ENCODE peak calls at places on chromosomes 11 and 22, in five cellular contexts. C is GM23338, N is HepG2, B is HCT116, P is suprapubic skin. V is an unnamed sample.

GRCh38 chr22:45296628-45297297 is 12.0 kb downstream of the UPK3A start:
- DNase-seq in C (no peak), N (no peak), B (no peak), P (no peak), V (no peak)

GRCh38 chr11:78564889-78565467 is 9.7 kb downstream of the NARS2 start:
- DNase-seq in C (no peak), N (no peak), B (no peak), P (no peak), V (no peak)

GRCh38 chr11:77107950-77108349 is 5.3 kb downstream of the OMP start:
- DNase-seq in C (no peak), N (peak; percentile 60), B (peak; percentile 36), P (no peak), V (no peak)

GRCh38 chr22:30940655-30941362 is 27.8 kb downstream of the MORC2 start:
- DNase-seq in C (no peak), N (no peak), B (no peak), P (no peak), V (no peak)

GRCh38 chr11:123187670-123188507 is 7.2 kb downstream of the CLMP start:
- DNase-seq in C (no peak), N (no peak), B (no peak), P (no peak), V (no peak)

GRCh38 chr11:73240190-73240781 is 22.2 kb downstream of the P2RY2 start:
- DNase-seq in C (no peak), N (no peak), B (no peak), P (no peak), V (no peak)

GRCh38 chr11:15969281-15969680 is 387.1 kb downstream of the SOX6 start:
- DNase-seq in C (no peak), N (peak; percentile 43), B (no peak), P (no peak), V (no peak)

GRCh38 chr22:45072322-45072903 is 62.6 kb upstream of the PHF21B start:
- DNase-seq in C (peak; percentile 94), N (no peak), B (peak; percentile 77), P (no peak), V (no peak)

GRCh38 chr22:25002241-25002985 is 49.9 kb downstream of the KIAA1671 start:
- DNase-seq in C (no peak), N (peak; percentile 35), B (no peak), P (no peak), V (no peak)

GRCh38 chr11:97860237-97860636 is 1160.5 kb upstream of the CNTN5 start:
- DNase-seq in C (no peak), N (no peak), B (no peak), P (no peak), V (no peak)

GRCh38 chr11:3095712-3096361 is 38.6 kb upstream of the CARS1 start:
- DNase-seq in C (no peak), N (no peak), B (no peak), P (peak; percentile 59), V (peak; percentile 89)

GRCh38 chr11:111299111-111300026 is 1.0 kb downstream of the POU2AF3 start:
- DNase-seq in C (peak; percentile 75), N (peak; percentile 46), B (no peak), P (no peak), V (no peak)

GRCh38 chr22:27866136-27867091 is 52.6 kb downstream of the PITPNB start:
- DNase-seq in C (no peak), N (peak; percentile 43), B (no peak), P (no peak), V (no peak)

GRCh38 chr11:76596652-76597051 is 73.9 kb downstream of the LRRC32 start:
- DNase-seq in C (no peak), N (no peak), B (no peak), P (peak; percentile 60), V (no peak)

GRCh38 chr11:45272701-45273100 is 13.4 kb downstream of the SYT13 start:
- DNase-seq in C (no peak), N (no peak), B (no peak), P (no peak), V (no peak)

GRCh38 chr11:19774817-19775600 is 62.4 kb downstream of the NAV2 start:
- DNase-seq in C (no peak), N (no peak), B (no peak), P (no peak), V (no peak)

DNA sequence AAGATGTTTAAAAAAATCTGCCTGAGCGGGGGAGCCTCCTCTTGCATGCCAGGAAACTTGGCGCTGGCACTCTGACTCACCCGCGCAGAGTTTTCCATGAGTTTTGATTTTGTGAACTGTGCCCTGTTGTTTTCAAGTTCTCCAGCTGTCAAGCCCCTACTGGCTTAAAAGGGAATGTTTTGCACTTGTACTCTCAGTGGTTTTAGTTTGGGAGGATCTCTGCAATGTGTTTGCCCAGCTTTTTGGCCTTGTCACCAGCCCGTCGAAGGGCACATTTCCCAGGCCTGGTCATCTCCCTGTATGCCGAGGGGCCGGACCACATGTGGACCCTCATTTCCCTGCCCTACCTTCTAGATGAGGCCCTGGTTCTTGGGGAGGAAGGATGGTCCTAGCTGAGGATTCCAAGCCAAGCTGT is 12.2 kb downstream of the MRGPRF start:
- DNase-seq in C (peak; percentile 37), N (peak; percentile 57), B (peak; percentile 27), P (peak; percentile 82), V (no peak)
- TF ChIP-seq POLR2AphosphoS5 in C (no peak), N (no peak), B (no peak), P (no peak), V (no peak)

GRCh38 chr11:67435031-67435726 is 2.3 kb downstream of the PTPRCAP start:
- DNase-seq in C (no peak), N (no peak), B (no peak), P (no peak), V (no peak)
- TF ChIP-seq POLR2AphosphoS5 in C (no peak), N (no peak), B (no peak), P (no peak), V (no peak)

GRCh38 chr11:13699870-13700269 is 31.4 kb downstream of the FAR1 start:
- DNase-seq in C (no peak), N (no peak), B (no peak), P (no peak), V (no peak)

GRCh38 chr11:13695886-13696285 is 27.4 kb downstream of the FAR1 start:
- DNase-seq in C (no peak), N (no peak), B (no peak), P (no peak), V (no peak)

GRCh38 chr11:13697710-13698109 is 29.2 kb downstream of the FAR1 start:
- DNase-seq in C (no peak), N (no peak), B (no peak), P (no peak), V (no peak)

GRCh38 chr11:13699041-13699440 is 30.6 kb downstream of the FAR1 start:
- DNase-seq in C (no peak), N (no peak), B (no peak), P (no peak), V (no peak)

DNA sequence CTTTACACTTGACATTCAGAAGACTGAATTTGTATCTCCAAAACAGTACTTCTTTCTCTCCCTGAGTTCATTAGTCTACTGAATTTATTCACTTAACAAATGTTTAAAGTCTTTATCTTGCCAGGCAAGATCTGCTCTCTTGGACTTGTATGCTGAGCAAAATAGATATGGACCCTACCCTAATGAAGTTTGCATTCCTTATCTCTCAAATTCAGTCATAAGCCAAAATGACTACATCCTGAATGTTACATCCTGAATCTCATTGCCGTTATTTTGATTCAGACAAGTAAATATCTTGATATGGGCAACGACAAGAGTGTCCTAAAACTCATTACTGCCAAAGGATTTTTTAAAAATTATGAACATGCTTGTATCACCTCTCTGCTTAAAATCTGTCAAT is 29.7 kb downstream of the FAR1 start:
- DNase-seq in C (no peak), N (no peak), B (no peak), P (no peak), V (no peak)
- TF ChIP-seq POLR2AphosphoS5 in C (no peak), N (no peak), B (no peak), P (no peak), V (no peak)

GRCh38 chr11:64611176-64611575 is 20.2 kb downstream of the SLC22A12 start:
- DNase-seq in C (no peak), N (no peak), B (no peak), P (no peak), V (no peak)

GRCh38 chr11:64610596-64610995 is 19.6 kb downstream of the SLC22A12 start:
- DNase-seq in C (no peak), N (no peak), B (no peak), P (no peak), V (no peak)

GRCh38 chr11:64613648-64614047 is 22.6 kb downstream of the SLC22A12 start:
- DNase-seq in C (no peak), N (no peak), B (no peak), P (no peak), V (no peak)

GRCh38 chr11:64609436-64610047 is 18.5 kb downstream of the SLC22A12 start:
- DNase-seq in C (peak; percentile 28), N (no peak), B (no peak), P (no peak), V (no peak)

GRCh38 chr11:64611961-64612646 is 21.1 kb downstream of the SLC22A12 start:
- DNase-seq in C (no peak), N (no peak), B (no peak), P (no peak), V (no peak)
- TF ChIP-seq POLR2AphosphoS5 in C (no peak), N (no peak), B (no peak), P (no peak), V (no peak)

DNA sequence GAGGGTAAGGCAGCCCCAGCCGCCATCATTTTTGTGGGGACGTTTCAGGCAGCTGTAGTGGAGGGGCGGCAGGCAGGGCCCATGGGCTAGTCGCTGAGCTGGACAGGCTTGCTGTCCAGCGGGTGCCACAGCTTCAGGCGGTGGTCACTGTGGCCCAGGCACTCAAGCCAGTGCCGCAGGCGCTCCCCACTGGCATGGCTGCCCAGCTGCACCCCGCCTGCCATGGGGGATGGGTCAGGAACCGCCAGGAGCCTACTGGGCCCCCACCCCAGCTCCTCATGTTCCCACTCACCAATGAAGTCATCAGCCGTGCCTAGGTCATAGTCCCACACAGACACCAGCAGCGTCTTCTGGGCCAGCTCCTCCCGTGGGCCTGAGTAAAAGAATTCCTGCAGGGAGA is 6.0 kb downstream of the NDUFV1 start:
- DNase-seq in C (no peak), N (no peak), B (no peak), P (no peak), V (no peak)
- TF ChIP-seq POLR2AphosphoS5 in C (no peak), N (no peak), B (no peak), P (no peak), V (no peak)

GRCh38 chr11:114078423-114078822 is 18.9 kb downstream of the ZBTB16 start:
- DNase-seq in C (no peak), N (peak; percentile 64), B (no peak), P (no peak), V (no peak)
- TF ChIP-seq POLR2AphosphoS5 in C (no peak), N (no peak), B (no peak), P (no peak), V (no peak)

V was measured in vagina.